ENCODE peak calls at places on chromosomes 7 and 10, in six cellular contexts. G is upper lobe of left lung; V is right lobe of liver; J is RWPE2; L is lower lobe of right lung; P is CD8-positive, alpha-beta T cell. W is an unnamed sample.

GRCh38 chr10:32318476-32318896 is 28.5 kb downstream of the EPC1 start:
- ATAC-seq in G (peak), V (peak), J (no peak), L (peak), P (peak), W (peak)

GRCh38 chr7:122885583-122886356 is 490 bp downstream of the CADPS2 start:
- ATAC-seq in G (peak), V (peak), J (peak), L (peak), P (no peak), W (peak)

GRCh38 chr10:132371641-132372081 is 25.3 kb upstream of the PWWP2B start:
- ATAC-seq in G (no peak), V (peak), J (no peak), L (no peak), P (peak), W (no peak)

GRCh38 chr10:59126992-59127391 is 49.5 kb upstream of the PHYHIPL start:
- ATAC-seq in G (no peak), V (no peak), J (peak), L (no peak), P (no peak), W (no peak)

GRCh38 chr7:127733976-127734375 is 82.0 kb downstream of the SND1 start:
- ATAC-seq in G (no peak), V (no peak), J (no peak), L (no peak), P (no peak), W (no peak)

GRCh38 chr7:132351858-132352539 is 224.3 kb downstream of the PLXNA4 start:
- ATAC-seq in G (no peak), V (no peak), J (no peak), L (peak), P (no peak), W (no peak)

GRCh38 chr7:74544706-74545469 is 91.2 kb downstream of the GTF2IRD1 start:
- ATAC-seq in G (peak), V (peak), J (no peak), L (peak), P (no peak), W (no peak)

GRCh38 chr10:32459072-32459703 is 13.2 kb downstream of the CCDC7 start:
- ATAC-seq in G (no peak), V (no peak), J (no peak), L (peak), P (peak), W (no peak)

GRCh38 chr10:72597897-72598296 is 28.0 kb downstream of the MICU1 start:
- ATAC-seq in G (no peak), V (no peak), J (no peak), L (no peak), P (no peak), W (no peak)

GRCh38 chr7:40000734-40001315 is 50.8 kb downstream of the CDK13 start:
- ATAC-seq in G (no peak), V (no peak), J (no peak), L (no peak), P (no peak), W (no peak)

GRCh38 chr10:33257439-33257838 is 77.0 kb downstream of the NRP1 start:
- ATAC-seq in G (no peak), V (no peak), J (no peak), L (peak), P (no peak), W (no peak)

GRCh38 chr7:44193011-44193802 is 4.0 kb upstream of the GCK start:
- ATAC-seq in G (no peak), V (no peak), J (no peak), L (no peak), P (no peak), W (no peak)

GRCh38 chr10:5575482-5576153 is 50.9 kb downstream of the CALML3 start:
- ATAC-seq in G (peak), V (no peak), J (peak), L (peak), P (no peak), W (peak)

GRCh38 chr10:6542999-6543430 is 37.1 kb downstream of the PRKCQ start:
- ATAC-seq in G (peak), V (peak), J (no peak), L (peak), P (peak), W (no peak)

GRCh38 chr10:6320320-6321010 is 117.7 kb downstream of the PFKFB3 start:
- ATAC-seq in G (no peak), V (peak), J (no peak), L (peak), P (no peak), W (no peak)

GRCh38 chr7:69489533-69489932 is 108.7 kb upstream of the AUTS2 start:
- ATAC-seq in G (no peak), V (no peak), J (no peak), L (no peak), P (no peak), W (no peak)

GRCh38 chr7:158121441-158122045 is 466.1 kb downstream of the PTPRN2 start:
- ATAC-seq in G (no peak), V (no peak), J (no peak), L (no peak), P (no peak), W (no peak)

GRCh38 chr7:143016996-143017395 is 9.9 kb downstream of the OR9A2 start:
- ATAC-seq in G (no peak), V (no peak), J (no peak), L (no peak), P (no peak), W (no peak)

GRCh38 chr7:110800984-110801383 is 289.9 kb upstream of the LRRN3 start:
- ATAC-seq in G (no peak), V (no peak), J (no peak), L (no peak), P (no peak), W (no peak)

GRCh38 chr7:137820677-137821420 is 25.9 kb downstream of the DGKI start:
- ATAC-seq in G (peak), V (peak), J (no peak), L (peak), P (no peak), W (peak)

GRCh38 chr10:77625379-77625778 is 12.2 kb downstream of the KCNMA1 start:
- ATAC-seq in G (peak), V (peak), J (no peak), L (peak), P (no peak), W (no peak)

GRCh38 chr10:24935504-24936292 is 16.7 kb downstream of the PRTFDC1 start:
- ATAC-seq in G (no peak), V (no peak), J (no peak), L (no peak), P (no peak), W (no peak)

GRCh38 chr7:37333075-37333474 is 115.6 kb downstream of the ELMO1 start:
- ATAC-seq in G (no peak), V (no peak), J (no peak), L (no peak), P (no peak), W (peak)

GRCh38 chr10:116490028-116490662 is 55.6 kb upstream of the PNLIP start:
- ATAC-seq in G (no peak), V (peak), J (peak), L (no peak), P (no peak), W (no peak)

GRCh38 chr7:128266891-128267839 is 26.1 kb downstream of the LEP start:
- ATAC-seq in G (peak), V (peak), J (peak), L (peak), P (no peak), W (peak)

GRCh38 chr7:564176-564890 is 44.7 kb upstream of the PDGFA start:
- ATAC-seq in G (peak), V (no peak), J (no peak), L (no peak), P (no peak), W (peak)

GRCh38 chr10:68446179-68446578 is 25.6 kb downstream of the DNA2 start:
- ATAC-seq in G (no peak), V (no peak), J (no peak), L (no peak), P (no peak), W (no peak)

GRCh38 chr10:5921746-5922145 is 31.7 kb downstream of the FBH1 start:
- ATAC-seq in G (no peak), V (no peak), J (no peak), L (no peak), P (no peak), W (no peak)

GRCh38 chr7:134593530-134594392 is 44.9 kb downstream of the AKR1B15 start:
- ATAC-seq in G (peak), V (peak), J (no peak), L (no peak), P (no peak), W (peak)

GRCh38 chr10:116905845-116906210 is 56.5 kb downstream of the ENO4 start:
- ATAC-seq in G (no peak), V (no peak), J (no peak), L (no peak), P (no peak), W (no peak)

GRCh38 chr10:132651511-132652029 is 114.0 kb downstream of the INPP5A start:
- ATAC-seq in G (no peak), V (no peak), J (no peak), L (no peak), P (no peak), W (no peak)

GRCh38 chr10:5628798-5629788 is 37.3 kb downstream of the ASB13 start:
- ATAC-seq in G (no peak), V (peak), J (no peak), L (no peak), P (peak), W (no peak)

GRCh38 chr7:92115821-92116220 is 18.5 kb downstream of the CYP51A1 start:
- ATAC-seq in G (no peak), V (no peak), J (no peak), L (no peak), P (no peak), W (no peak)

DNA sequence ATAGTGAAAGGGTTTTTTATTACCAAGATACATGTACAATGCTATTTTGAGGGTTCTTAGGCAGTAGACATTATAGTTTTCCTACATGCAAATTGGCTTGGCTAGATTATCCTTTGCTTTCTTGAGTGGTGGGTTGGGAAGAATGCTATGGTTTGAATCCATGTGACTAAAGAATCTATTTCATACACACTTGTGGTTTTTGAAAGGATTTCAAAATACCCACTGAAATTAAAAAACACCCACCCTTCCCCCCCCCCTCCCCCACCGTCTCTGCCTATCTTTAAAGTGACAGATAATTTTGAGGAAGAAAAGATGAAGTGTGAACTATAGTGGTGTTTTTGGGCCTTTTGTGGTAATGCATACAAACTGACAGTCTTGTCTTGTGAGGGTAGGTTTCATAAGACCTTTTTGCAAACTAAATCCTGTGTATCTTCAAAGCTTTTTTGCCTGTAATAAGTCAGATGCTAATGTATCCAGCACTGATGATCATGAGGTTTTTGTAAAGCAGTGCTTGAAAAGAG is 90.9 kb downstream of the TPST1 start:
- ATAC-seq in G (no peak), V (no peak), J (no peak), L (no peak), P (no peak), W (no peak)
- H3K27ac ChIP-seq in G (peak), V (no peak), J (peak), L (no peak), P (no peak), W (no peak)

GRCh38 chr10:118523775-118524174 is 71.7 kb downstream of the PRLHR start:
- ATAC-seq in G (no peak), V (no peak), J (peak), L (no peak), P (no peak), W (no peak)
- TF ChIP-seq CTCF in G (no peak), V (no peak), J (no peak), L (no peak), P (no peak), W (no peak)

GRCh38 chr10:70364001-70364771 is 18.2 kb downstream of the LRRC20 start:
- ATAC-seq in G (peak), V (peak), J (peak), L (peak), P (peak), W (peak)
- H3K27ac ChIP-seq in G (peak), V (peak), J (peak), L (peak), P (no peak), W (peak)

DNA sequence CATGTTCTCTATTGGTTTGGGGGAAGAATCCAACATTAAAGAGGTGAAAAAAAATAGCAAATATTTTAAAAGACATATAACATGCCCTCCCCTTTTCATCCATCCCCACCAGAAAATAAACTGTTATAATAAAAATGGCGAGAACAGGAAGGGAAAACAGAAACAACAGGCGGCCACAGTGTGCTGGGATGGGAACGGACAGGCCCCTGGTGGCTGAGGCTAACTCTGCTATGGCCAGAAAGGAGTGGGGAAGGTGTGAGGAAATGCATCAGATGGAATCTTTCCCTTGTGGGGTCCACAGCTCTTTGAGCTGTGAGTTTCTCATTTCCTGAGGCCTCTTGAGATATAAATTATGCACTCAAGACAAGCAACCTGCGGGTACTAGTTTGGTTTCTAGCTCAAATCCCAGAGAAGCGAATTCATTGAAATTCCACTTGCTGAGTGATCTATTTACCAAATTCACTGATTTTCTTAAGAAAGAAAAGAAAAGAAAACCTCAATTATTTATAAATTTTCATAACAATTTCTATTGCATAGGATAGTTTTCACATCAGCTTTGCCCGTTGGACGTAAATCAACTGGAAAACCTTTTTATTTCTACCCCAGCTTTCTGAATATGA is 139.5 kb downstream of the BMPER start:
- ATAC-seq in G (no peak), V (no peak), J (no peak), L (no peak), P (no peak), W (no peak)
- TF ChIP-seq CTCF in G (no peak), V (no peak), J (no peak), L (no peak), P (no peak), W (no peak)

GRCh38 chr10:71363936-71364335 is 32.8 kb upstream of the CDH23 start:
- ATAC-seq in G (no peak), V (no peak), J (no peak), L (no peak), P (no peak), W (no peak)
- H3K27ac ChIP-seq in G (no peak), V (no peak), J (no peak), L (no peak), P (no peak), W (no peak)

GRCh38 chr10:21528452-21529235 is 3.2 kb upstream of the SKIDA1 start:
- ATAC-seq in G (no peak), V (no peak), J (no peak), L (no peak), P (no peak), W (no peak)
- TF ChIP-seq CTCF in G (no peak), V (no peak), J (no peak), L (no peak), P (no peak), W (no peak)

GRCh38 chr10:110514848-110515247 is 17.1 kb downstream of the DUSP5 start:
- ATAC-seq in G (no peak), V (no peak), J (no peak), L (no peak), P (no peak), W (no peak)

GRCh38 chr10:110511734-110512449 is 14.2 kb downstream of the DUSP5 start:
- ATAC-seq in G (no peak), V (no peak), J (no peak), L (no peak), P (no peak), W (no peak)

GRCh38 chr10:110513949-110514348 is 16.2 kb downstream of the DUSP5 start:
- ATAC-seq in G (peak), V (no peak), J (peak), L (no peak), P (no peak), W (no peak)

GRCh38 chr10:110510730-110511129 is 13.0 kb downstream of the DUSP5 start:
- ATAC-seq in G (no peak), V (no peak), J (no peak), L (no peak), P (no peak), W (no peak)

DNA sequence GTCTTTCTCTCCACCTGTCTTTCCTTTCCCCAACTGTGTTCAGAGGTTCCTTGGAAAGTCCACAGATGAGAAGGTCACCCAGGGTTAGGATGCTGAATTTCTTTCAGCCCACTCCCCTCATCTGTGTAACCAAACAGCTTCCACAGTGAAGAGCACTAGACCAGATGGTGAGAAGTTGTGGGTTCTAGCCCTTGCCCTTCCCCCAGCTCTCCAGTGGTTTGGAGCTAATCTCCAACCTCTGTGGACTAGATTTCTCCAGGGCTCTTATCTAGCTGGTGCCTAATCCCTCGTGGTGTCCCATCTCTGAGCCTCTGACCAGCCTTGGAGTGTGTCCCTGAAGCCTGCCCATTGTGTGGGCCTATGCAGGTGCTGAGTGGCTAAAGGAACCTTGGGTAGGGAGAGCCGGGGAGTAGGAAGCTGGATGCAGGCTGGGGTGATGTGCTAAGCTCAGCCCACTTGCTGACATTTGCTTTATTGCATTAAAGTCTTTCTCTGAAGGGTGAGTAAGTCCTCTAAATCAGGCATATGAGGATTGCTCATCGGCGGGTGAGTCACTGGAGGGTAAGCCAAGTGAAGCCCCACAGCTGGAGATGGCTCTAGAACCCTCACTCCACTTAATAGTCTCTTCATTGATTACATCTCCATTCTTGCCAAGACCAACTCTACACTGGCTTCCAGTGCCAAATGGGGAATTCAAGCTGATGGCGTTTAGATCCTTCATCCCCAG is 14.9 kb downstream of the DUSP5 start:
- ATAC-seq in G (peak), V (no peak), J (peak), L (peak), P (no peak), W (no peak)
- H3K27ac ChIP-seq in G (no peak), V (no peak), J (peak), L (no peak), P (no peak), W (no peak)

DNA sequence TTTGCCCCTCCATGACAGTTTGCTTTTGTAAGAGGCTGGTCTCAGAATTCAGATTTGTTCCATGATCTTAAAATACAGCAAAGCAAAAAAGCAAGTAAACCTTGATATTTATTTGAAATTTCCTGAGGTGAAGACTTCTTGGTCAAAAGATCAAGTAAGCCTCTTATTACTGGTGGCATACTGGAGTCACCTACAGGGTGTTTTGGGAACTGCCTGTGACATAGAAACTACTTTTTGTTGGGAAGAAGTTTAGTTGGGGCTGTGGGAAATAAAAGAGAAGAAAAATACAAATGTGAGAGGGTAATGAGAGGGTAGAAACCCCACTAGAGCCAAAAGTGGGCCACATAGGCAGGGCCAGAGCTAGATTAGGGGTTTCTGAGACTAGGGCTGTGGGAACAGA is 217.9 kb downstream of the OTUD1 start:
- ATAC-seq in G (no peak), V (no peak), J (no peak), L (no peak), P (no peak), W (no peak)
- TF ChIP-seq CTCF in G (peak), V (peak), J (peak), L (peak), P (peak), W (no peak)

GRCh38 chr7:106543221-106543757 is 117.7 kb downstream of the CCDC71L start:
- ATAC-seq in G (no peak), V (no peak), J (no peak), L (no peak), P (no peak), W (no peak)

GRCh38 chr7:106545275-106545674 is 115.7 kb downstream of the CCDC71L start:
- ATAC-seq in G (no peak), V (no peak), J (no peak), L (no peak), P (no peak), W (no peak)

GRCh38 chr7:106537119-106537518 is 123.8 kb downstream of the CCDC71L start:
- ATAC-seq in G (no peak), V (no peak), J (no peak), L (no peak), P (no peak), W (no peak)

GRCh38 chr7:106538638-106539037 is 122.3 kb downstream of the CCDC71L start:
- ATAC-seq in G (no peak), V (no peak), J (no peak), L (no peak), P (no peak), W (no peak)

DNA sequence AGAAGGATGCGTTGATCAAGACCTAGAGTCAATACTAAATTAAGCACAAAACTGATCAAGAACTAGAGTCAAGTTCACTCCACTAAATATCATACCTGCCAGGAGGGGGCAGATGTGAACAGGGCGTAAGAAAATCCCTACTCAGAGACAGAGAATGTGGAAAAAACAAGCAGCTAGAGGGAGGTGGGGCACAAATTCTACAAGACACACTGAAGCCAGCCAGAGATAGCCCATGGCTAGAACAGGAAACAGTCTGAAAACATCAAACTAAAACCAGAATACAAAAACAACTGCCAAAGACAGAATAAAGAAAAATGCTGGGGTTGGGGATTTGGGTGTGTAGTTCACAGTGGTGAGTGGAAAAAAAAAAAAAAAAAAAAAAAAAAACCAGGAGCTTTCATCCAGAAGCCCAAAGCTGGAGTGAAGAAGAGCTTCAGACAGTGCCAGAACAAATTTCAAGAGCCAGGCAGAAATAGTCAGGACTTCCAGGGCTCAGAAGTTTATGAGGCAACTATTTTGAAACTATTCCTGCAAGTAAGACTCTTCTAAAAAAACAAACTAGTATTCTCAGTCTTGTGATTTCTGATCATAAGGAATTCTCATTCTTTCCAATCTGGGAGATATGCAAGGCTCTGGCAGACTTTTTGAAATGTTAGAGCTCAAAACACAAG is 118.3 kb downstream of the CCDC71L start:
- ATAC-seq in G (peak), V (peak), J (peak), L (peak), P (peak), W (peak)
- H3K27ac ChIP-seq in G (peak), V (peak), J (no peak), L (peak), P (no peak), W (peak)